ENCODE peak calls at places on chromosomes 13 and 19, in four cellular contexts. G, R, I and K are unnamed samples.

GRCh38 chr13:45696610-45697226 is 5.4 kb upstream of the CBY2 start:
- DNase-seq in I (no peak), G (no peak), R (no peak), K (no peak)

GRCh38 chr19:10408511-10409291 is 5.4 kb upstream of the CDC37 start:
- DNase-seq in R (no peak), G (no peak), I (no peak), K (no peak)

GRCh38 chr19:44593294-44593693 is 20.1 kb upstream of the IGSF23 start:
- DNase-seq in I (no peak), R (no peak), G (no peak), K (no peak)

GRCh38 chr19:16405797-16406196 is 66.0 kb downstream of the EPS15L1 start:
- DNase-seq in G (no peak), I (no peak), R (no peak), K (no peak)

GRCh38 chr13:44302948-44303575 is 70.6 kb upstream of the SERP2 start:
- DNase-seq in R (peak; percentile 88), G (peak; percentile 50), I (no peak), K (peak; percentile 84)

GRCh38 chr13:51364404-51365008 is 25.0 kb downstream of the SERPINE3 start:
- DNase-seq in R (peak; percentile 55), G (peak; percentile 79), I (peak; percentile 22), K (peak; percentile 90)

GRCh38 chr13:51230473-51231105 is 8.4 kb downstream of the FAM124A start:
- DNase-seq in G (peak; percentile 7), R (peak; percentile 28), I (no peak), K (peak; percentile 32)

GRCh38 chr13:98495627-98496238 is 81.2 kb downstream of the STK24 start:
- DNase-seq in G (no peak), I (no peak), R (no peak), K (peak; percentile 75)

GRCh38 chr13:36076211-36076610 is 55.0 kb downstream of the DCLK1 start:
- DNase-seq in R (no peak), G (no peak), I (no peak), K (no peak)

GRCh38 chr19:50417138-50417849 is 1.4 kb upstream of the SPIB start:
- DNase-seq in I (peak; percentile 27), G (no peak), R (no peak), K (no peak)

GRCh38 chr13:42001580-42001979 is 40.7 kb upstream of the VWA8 start:
- DNase-seq in I (peak; percentile 44), R (peak; percentile 80), G (peak; percentile 93), K (peak; percentile 96)

GRCh38 chr13:52158629-52159158 is 703 bp downstream of the NEK3 start:
- DNase-seq in G (peak; percentile 28), I (peak; percentile 1), R (peak; percentile 61), K (peak; percentile 61)

GRCh38 chr13:83184819-83185218 is 697.5 kb downstream of the SLITRK1 start:
- DNase-seq in I (no peak), G (peak; percentile 79), R (peak; percentile 49), K (peak; percentile 82)

GRCh38 chr13:77500094-77500493 is 35.4 kb upstream of the SCEL start:
- DNase-seq in G (no peak), R (no peak), I (no peak), K (no peak)

GRCh38 chr19:18420931-18421330 is 1.7 kb downstream of the SSBP4 start:
- DNase-seq in R (no peak), I (no peak), G (no peak), K (no peak)

GRCh38 chr13:48562296-48563066 is 29.6 kb upstream of the RCBTB2 start:
- DNase-seq in G (no peak), I (peak; percentile 55), R (no peak), K (no peak)

GRCh38 chr13:99542788-99543406 is 41.6 kb downstream of the TM9SF2 start:
- DNase-seq in R (no peak), G (no peak), I (no peak), K (no peak)

GRCh38 chr13:112930192-112930591 is 38.8 kb upstream of the MCF2L start:
- DNase-seq in R (no peak), G (no peak), I (no peak), K (no peak)

GRCh38 chr13:98656223-98656622 is 79.3 kb upstream of the STK24 start:
- DNase-seq in R (no peak), G (no peak), I (no peak), K (no peak)

GRCh38 chr19:10069046-10069445 is 17.1 kb upstream of the SHFL start:
- DNase-seq in R (no peak), G (peak; percentile 10), I (peak; percentile 20), K (no peak)

GRCh38 chr13:71577127-71577526 is 289.9 kb downstream of the DACH1 start:
- DNase-seq in R (peak; percentile 38), G (no peak), I (peak; percentile 13), K (no peak)

GRCh38 chr19:29091127-29091526 is 121.8 kb downstream of the UQCRFS1 start:
- DNase-seq in R (no peak), G (no peak), I (no peak), K (no peak)

GRCh38 chr19:16417660-16418596 is 53.8 kb downstream of the EPS15L1 start:
- DNase-seq in I (peak; percentile 70), G (peak; percentile 42), R (peak; percentile 70), K (peak; percentile 35)

GRCh38 chr13:99353836-99354235 is 46.6 kb upstream of the GPR183 start:
- DNase-seq in I (no peak), R (peak; percentile 65), G (peak; percentile 46), K (no peak)

GRCh38 chr13:41614671-41615519 is 157.5 kb downstream of the RGCC start:
- DNase-seq in R (peak; percentile 61), I (peak; percentile 12), G (peak; percentile 54), K (peak; percentile 52)

GRCh38 chr13:22121340-22121739 is 450.5 kb downstream of the FGF9 start:
- DNase-seq in G (no peak), R (no peak), I (no peak), K (no peak)

GRCh38 chr13:72864142-72865035 is 82.5 kb downstream of the PIBF1 start:
- DNase-seq in R (peak; percentile 9), G (peak; percentile 69), I (peak; percentile 5), K (peak; percentile 62)

GRCh38 chr19:3610745-3611717 is 4.4 kb upstream of the TBXA2R start:
- DNase-seq in R (no peak), G (no peak), I (no peak), K (no peak)

GRCh38 chr19:3608079-3608641 is 1.5 kb upstream of the TBXA2R start:
- DNase-seq in G (no peak), I (no peak), R (no peak), K (no peak)

GRCh38 chr19:3608750-3609322 is 2.2 kb upstream of the TBXA2R start:
- DNase-seq in G (no peak), I (no peak), R (no peak), K (no peak)

GRCh38 chr19:3611841-3612240 is 5.2 kb upstream of the TBXA2R start:
- DNase-seq in I (no peak), G (no peak), R (no peak), K (no peak)

GRCh38 chr19:3609779-3610719 is 3.4 kb upstream of the TBXA2R start:
- DNase-seq in G (no peak), I (peak; percentile 10), R (no peak), K (no peak)
- H3K9ac ChIP-seq in G (no peak overlapping the region), I (no peak overlapping the region), R (no peak overlapping the region), K (no peak overlapping the region)

DNA sequence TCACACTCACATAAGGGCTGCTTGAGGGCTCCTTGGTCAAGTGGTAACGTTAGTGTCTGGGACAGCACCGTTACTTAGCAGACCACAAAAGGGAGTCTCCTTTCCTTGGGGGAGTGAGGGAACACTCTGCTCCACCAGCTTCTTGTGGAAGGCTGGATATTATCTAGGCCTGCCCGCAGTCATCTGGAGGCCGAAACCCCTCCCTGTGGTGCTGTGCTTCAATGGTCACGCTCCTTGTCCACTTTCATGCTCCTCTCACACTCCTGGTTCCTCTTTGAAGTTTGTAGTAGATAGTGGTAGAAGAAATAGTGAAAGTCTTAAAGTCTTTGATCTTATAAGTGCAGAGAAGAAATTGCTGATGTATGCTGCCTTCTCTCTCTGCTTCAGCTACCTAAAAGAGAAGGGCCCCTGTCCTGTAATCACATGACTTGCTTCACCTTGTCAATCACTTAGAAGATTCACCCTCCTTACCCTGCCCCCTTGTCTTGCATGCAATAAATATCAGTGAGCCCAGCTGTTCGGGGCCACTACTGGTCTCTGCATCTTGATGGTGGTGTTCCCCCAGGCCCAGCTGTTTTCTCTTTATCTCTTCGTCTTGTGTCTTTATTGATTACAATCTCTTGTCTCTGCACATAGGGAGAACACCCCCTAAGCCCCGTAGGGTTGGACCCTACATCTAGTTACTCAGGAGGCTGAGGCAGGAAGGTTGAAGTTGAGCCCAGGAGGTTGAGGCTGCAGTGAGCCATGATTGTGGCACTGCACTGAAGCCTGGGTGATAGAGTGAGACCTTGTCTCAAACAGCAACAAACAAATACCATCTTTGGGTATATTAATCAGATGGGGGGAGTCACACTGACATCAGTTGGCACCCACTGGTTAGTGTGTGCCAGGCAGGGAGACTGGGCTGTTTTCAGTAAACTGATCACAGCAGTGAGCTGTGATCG is 11.6 kb upstream of the MZF1 start:
- DNase-seq in G (no peak), R (no peak), I (no peak), K (no peak)
- H3K27ac ChIP-seq in G (no peak overlapping the region), R (no peak overlapping the region), I (no peak overlapping the region), K (no peak overlapping the region)

GRCh38 chr19:41298327-41298964 is 11.5 kb upstream of the CCDC97 start:
- DNase-seq in R (peak; percentile 99), G (peak; percentile 82), I (no peak), K (peak; percentile 77)
- H3K9ac ChIP-seq in R (peak overlapping the region; percentile 91), G (no peak overlapping the region), I (no peak overlapping the region), K (peak overlapping the region; percentile 72)

GRCh38 chr19:1283917-1284292 is 1.8 kb upstream of the EFNA2 start:
- DNase-seq in G (no peak), R (no peak), I (no peak), K (no peak)
- H3K27ac ChIP-seq in G (no peak overlapping the region), R (no peak overlapping the region), I (no peak overlapping the region), K (no peak overlapping the region)

DNA sequence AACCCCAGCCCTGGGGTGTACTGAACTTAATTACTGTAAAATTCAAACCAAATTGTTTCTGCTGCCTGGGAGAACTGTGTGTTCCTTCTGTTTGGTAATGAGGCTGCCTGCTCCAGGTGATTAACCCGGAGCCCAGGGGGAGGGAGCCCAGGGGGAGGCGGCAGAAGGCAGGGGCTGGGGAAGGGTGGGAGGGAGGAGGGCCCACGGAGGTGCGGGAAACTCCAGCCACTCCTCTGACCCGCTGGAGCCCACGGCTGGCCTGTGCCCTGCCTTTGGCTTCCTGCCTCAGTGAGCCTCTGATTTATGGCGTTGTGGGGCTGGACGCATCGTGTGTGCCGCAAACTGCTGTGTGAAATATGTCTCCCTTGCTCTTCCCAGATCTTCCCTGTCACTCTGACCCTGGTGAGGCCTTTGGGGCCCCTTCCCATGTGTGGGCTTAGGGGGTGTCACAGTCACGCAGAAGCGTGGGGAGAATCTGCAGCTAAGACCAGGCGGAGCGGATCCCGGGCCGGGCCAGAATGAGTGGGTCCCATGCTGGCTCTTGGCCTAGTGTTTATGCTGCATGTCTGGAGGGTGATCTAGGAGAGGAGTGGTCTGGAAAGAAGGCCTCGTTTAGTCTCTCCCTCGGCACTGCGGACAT is 122.8 kb downstream of the KDM4B start:
- DNase-seq in I (no peak), R (peak; percentile 20), G (no peak), K (no peak)
- H3K9ac ChIP-seq in I (no peak overlapping the region), R (peak overlapping the region; percentile 63), G (no peak overlapping the region), K (no peak overlapping the region)